ENCODE peak calls at places on chromosomes 16 and 17, in six cellular contexts. One of them, this sample, is unnamed.

GRCh38 chr17:51371732-51372151 is 111.4 kb downstream of the UTP18 start:
- DNase-seq in heart left ventricle: no peak
- DNase-seq in GM12878: peak; percentile 28
- DNase-seq in uterus: no peak
- DNase-seq in A549: peak; percentile 88
- DNase-seq in thyroid gland: peak; percentile 60
- DNase-seq in this sample: no peak

GRCh38 chr16:82658796-82659195 is 32.0 kb downstream of the CDH13 start:
- DNase-seq in heart left ventricle: no peak
- DNase-seq in thyroid gland: no peak
- DNase-seq in A549: no peak
- DNase-seq in GM12878: no peak
- DNase-seq in uterus: no peak
- DNase-seq in this sample: no peak

GRCh38 chr16:19130852-19131808 is 17.4 kb downstream of the ITPRIPL2 start:
- DNase-seq in A549: no peak
- DNase-seq in heart left ventricle: peak; percentile 69
- DNase-seq in thyroid gland: no peak
- DNase-seq in uterus: no peak
- DNase-seq in GM12878: no peak
- DNase-seq in this sample: no peak

GRCh38 chr17:12104831-12105230 is 84.2 kb downstream of the MAP2K4 start:
- DNase-seq in uterus: no peak
- DNase-seq in heart left ventricle: no peak
- DNase-seq in thyroid gland: no peak
- DNase-seq in GM12878: no peak
- DNase-seq in A549: no peak
- DNase-seq in this sample: no peak

GRCh38 chr16:27625050-27625697 is 75.2 kb downstream of the KATNIP start:
- DNase-seq in heart left ventricle: peak; percentile 37
- DNase-seq in uterus: no peak
- DNase-seq in A549: no peak
- DNase-seq in thyroid gland: peak; percentile 59
- DNase-seq in GM12878: no peak
- DNase-seq in this sample: no peak

GRCh38 chr16:10256855-10257641 is 74.8 kb upstream of the GRIN2A start:
- DNase-seq in GM12878: peak; percentile 49
- DNase-seq in heart left ventricle: no peak
- DNase-seq in A549: peak; percentile 56
- DNase-seq in uterus: peak; percentile 13
- DNase-seq in thyroid gland: peak; percentile 52
- DNase-seq in this sample: no peak

GRCh38 chr17:80468222-80468621 is 8.2 kb downstream of the NPTX1 start:
- DNase-seq in GM12878: no peak
- DNase-seq in uterus: no peak
- DNase-seq in heart left ventricle: no peak
- DNase-seq in A549: no peak
- DNase-seq in thyroid gland: no peak
- DNase-seq in this sample: no peak

GRCh38 chr17:41917957-41918391 is 777 bp downstream of the ACLY start:
- DNase-seq in A549: no peak
- DNase-seq in uterus: peak; percentile 52
- DNase-seq in GM12878: no peak
- DNase-seq in heart left ventricle: peak; percentile 68
- DNase-seq in thyroid gland: peak; percentile 54
- DNase-seq in this sample: no peak

GRCh38 chr16:15607700-15608396 is 35.1 kb downstream of the MARF1 start:
- DNase-seq in heart left ventricle: peak; percentile 91
- DNase-seq in GM12878: no peak
- DNase-seq in A549: no peak
- DNase-seq in uterus: no peak
- DNase-seq in thyroid gland: no peak
- DNase-seq in this sample: peak; percentile 95

GRCh38 chr16:10521681-10522274 is 58.6 kb downstream of the EMP2 start:
- DNase-seq in thyroid gland: peak; percentile 69
- DNase-seq in heart left ventricle: peak; percentile 58
- DNase-seq in GM12878: no peak
- DNase-seq in A549: peak; percentile 45
- DNase-seq in uterus: peak; percentile 63
- DNase-seq in this sample: no peak

GRCh38 chr17:74960739-74961342 is 11.7 kb downstream of the HID1 start:
- DNase-seq in uterus: no peak
- DNase-seq in heart left ventricle: no peak
- DNase-seq in GM12878: no peak
- DNase-seq in A549: peak; percentile 94
- DNase-seq in thyroid gland: no peak
- DNase-seq in this sample: no peak

GRCh38 chr17:7195971-7196370 is 16.8 kb upstream of the ASGR1 start:
- DNase-seq in uterus: no peak
- DNase-seq in A549: no peak
- DNase-seq in thyroid gland: no peak
- DNase-seq in GM12878: no peak
- DNase-seq in heart left ventricle: no peak
- DNase-seq in this sample: no peak

GRCh38 chr17:70271200-70271599 is 101.9 kb downstream of the KCNJ2 start:
- DNase-seq in GM12878: no peak
- DNase-seq in uterus: no peak
- DNase-seq in heart left ventricle: no peak
- DNase-seq in A549: no peak
- DNase-seq in thyroid gland: no peak
- DNase-seq in this sample: no peak

GRCh38 chr16:75424096-75424762 is 9.1 kb downstream of the CFDP1 start:
- DNase-seq in A549: no peak
- DNase-seq in thyroid gland: no peak
- DNase-seq in GM12878: no peak
- DNase-seq in uterus: no peak
- DNase-seq in heart left ventricle: no peak
- DNase-seq in this sample: no peak

GRCh38 chr17:59427425-59427921 is 96.0 kb downstream of the YPEL2 start:
- DNase-seq in uterus: peak; percentile 36
- DNase-seq in heart left ventricle: peak; percentile 44
- DNase-seq in thyroid gland: peak; percentile 67
- DNase-seq in A549: no peak
- DNase-seq in GM12878: no peak
- DNase-seq in this sample: no peak

GRCh38 chr16:25027281-25027680 is 12.1 kb upstream of the ARHGAP17 start:
- DNase-seq in uterus: no peak
- DNase-seq in GM12878: no peak
- DNase-seq in heart left ventricle: no peak
- DNase-seq in thyroid gland: no peak
- DNase-seq in A549: no peak
- DNase-seq in this sample: no peak

GRCh38 chr17:57876866-57877237 is 27.0 kb upstream of the MRPS23 start:
- DNase-seq in thyroid gland: no peak
- DNase-seq in heart left ventricle: no peak
- DNase-seq in uterus: no peak
- DNase-seq in GM12878: no peak
- DNase-seq in A549: no peak
- DNase-seq in this sample: no peak

GRCh38 chr16:14409563-14409962 is 220.5 kb downstream of the PARN start:
- DNase-seq in A549: no peak
- DNase-seq in uterus: peak; percentile 25
- DNase-seq in thyroid gland: peak; percentile 60
- DNase-seq in GM12878: no peak
- DNase-seq in heart left ventricle: no peak
- DNase-seq in this sample: peak; percentile 95

GRCh38 chr17:58691701-58692238 is at the start of gene TEX14:
- DNase-seq in heart left ventricle: no peak
- DNase-seq in uterus: peak; percentile 14
- DNase-seq in thyroid gland: no peak
- DNase-seq in A549: no peak
- DNase-seq in GM12878: no peak
- DNase-seq in this sample: no peak

GRCh38 chr17:43723697-43724359 is 34.8 kb downstream of the SOST start:
- DNase-seq in thyroid gland: peak; percentile 21
- DNase-seq in A549: peak; percentile 94
- DNase-seq in GM12878: no peak
- DNase-seq in heart left ventricle: peak; percentile 67
- DNase-seq in uterus: no peak
- DNase-seq in this sample: no peak

DNA sequence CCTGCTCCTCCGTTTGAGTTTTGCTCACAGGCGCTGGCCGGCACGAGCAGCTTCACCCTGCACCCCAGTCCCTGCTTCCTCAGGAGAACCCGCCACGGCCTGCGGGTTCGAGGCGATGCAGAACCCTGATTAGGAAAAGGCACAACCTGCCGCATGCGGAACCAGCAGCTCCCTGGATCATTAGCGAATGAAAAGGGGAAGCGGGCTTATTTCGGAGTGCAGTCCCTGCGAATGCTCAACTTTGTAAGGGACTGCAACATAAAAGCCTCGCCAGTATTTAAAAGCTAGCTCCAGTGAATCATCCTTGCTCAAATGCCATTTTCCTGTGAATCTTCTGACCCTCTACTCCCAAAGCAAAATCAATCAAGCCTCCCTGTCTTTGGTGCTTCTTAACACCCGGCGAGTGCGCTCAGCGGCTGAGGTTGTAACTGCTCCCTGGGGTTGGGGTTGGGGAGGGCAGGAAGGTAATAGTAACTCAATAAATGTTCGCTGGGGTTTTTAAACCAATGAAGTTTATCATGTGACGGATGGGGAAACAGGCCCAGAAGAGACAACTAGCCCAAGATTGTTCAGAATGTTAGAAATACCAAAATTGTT is 676 bp upstream of the AKAP10 start:
- DNase-seq in heart left ventricle: no peak
- DNase-seq in A549: no peak
- DNase-seq in GM12878: peak; percentile 13
- DNase-seq in uterus: no peak
- DNase-seq in thyroid gland: no peak
- DNase-seq in this sample: no peak
- TF ChIP-seq POLR2A in heart left ventricle: no peak
- TF ChIP-seq POLR2A in A549: no peak
- TF ChIP-seq POLR2A in GM12878: peak; percentile 15
- TF ChIP-seq POLR2A in uterus: no peak
- TF ChIP-seq POLR2A in thyroid gland: no peak
- TF ChIP-seq POLR2A in this sample: no peak

DNA sequence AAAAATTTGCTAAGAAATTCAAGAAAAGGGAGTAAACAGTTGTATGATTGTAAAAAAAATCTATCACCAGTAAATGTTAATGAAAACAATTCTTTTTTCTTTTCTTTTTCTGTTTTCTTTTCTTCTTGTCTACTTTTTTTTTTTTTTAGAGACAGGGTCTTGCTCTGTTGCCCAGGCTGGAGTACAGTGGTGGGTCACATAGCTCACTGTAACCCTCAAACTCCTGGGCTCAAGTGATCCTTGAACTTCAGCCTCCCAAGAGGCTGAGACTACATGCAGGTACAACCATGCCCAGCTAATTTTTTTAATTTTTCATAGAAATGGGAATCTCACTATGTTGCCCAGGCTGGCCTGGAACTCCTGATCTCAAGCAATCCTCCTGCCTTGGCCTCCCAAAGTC is 57.2 kb upstream of the SIAH1 start:
- DNase-seq in A549: no peak
- DNase-seq in thyroid gland: no peak
- DNase-seq in heart left ventricle: no peak
- DNase-seq in GM12878: no peak
- DNase-seq in uterus: no peak
- DNase-seq in this sample: no peak
- H3K4me1 ChIP-seq in A549: peaks cover 50% of the 10 kb centered on the region
- H3K4me1 ChIP-seq in thyroid gland: peaks cover 19% of the 10 kb centered on the region
- H3K4me1 ChIP-seq in heart left ventricle: peaks cover 18% of the 10 kb centered on the region
- H3K4me1 ChIP-seq in GM12878: no peaks in the 10 kb centered on the region
- H3K4me1 ChIP-seq in uterus: no peaks in the 10 kb centered on the region
- H3K4me1 ChIP-seq in this sample: peaks cover 16% of the 10 kb centered on the region

GRCh38 chr16:72098936-72099335 is 5.3 kb downstream of the DHX38 start:
- DNase-seq in thyroid gland: no peak
- DNase-seq in uterus: no peak
- DNase-seq in GM12878: no peak
- DNase-seq in A549: no peak
- DNase-seq in heart left ventricle: no peak
- DNase-seq in this sample: no peak
- TF ChIP-seq CTCF in thyroid gland: no peak
- TF ChIP-seq CTCF in uterus: no peak
- TF ChIP-seq CTCF in GM12878: no peak
- TF ChIP-seq CTCF in A549: no peak
- TF ChIP-seq CTCF in heart left ventricle: no peak
- TF ChIP-seq CTCF in this sample: no peak

DNA sequence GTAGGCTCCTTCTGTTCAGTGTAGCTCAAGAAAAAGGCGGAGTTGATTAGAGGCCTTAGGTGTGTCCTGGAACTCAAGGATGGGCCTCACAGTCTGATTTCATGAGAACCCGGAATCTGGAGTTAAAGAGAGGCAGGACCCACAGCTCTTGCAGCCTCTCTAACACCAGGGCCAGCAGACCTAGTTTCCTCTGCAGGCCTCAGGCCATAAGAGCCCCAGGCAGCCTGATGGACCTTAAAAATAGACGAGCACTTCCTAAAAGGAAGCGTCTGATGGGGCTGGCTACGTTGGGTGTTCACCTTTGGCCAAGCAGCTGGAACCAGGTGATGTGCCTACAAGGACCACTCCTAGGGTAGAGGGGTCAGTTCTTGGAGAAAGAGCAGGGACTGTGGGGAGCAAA is 7.6 kb downstream of the CACNG5 start:
- DNase-seq in thyroid gland: no peak
- DNase-seq in A549: no peak
- DNase-seq in uterus: no peak
- DNase-seq in heart left ventricle: no peak
- DNase-seq in GM12878: no peak
- DNase-seq in this sample: no peak
- TF ChIP-seq POLR2A in thyroid gland: no peak
- TF ChIP-seq POLR2A in A549: no peak
- TF ChIP-seq POLR2A in uterus: no peak
- TF ChIP-seq POLR2A in heart left ventricle: no peak
- TF ChIP-seq POLR2A in GM12878: no peak
- TF ChIP-seq POLR2A in this sample: no peak

GRCh38 chr17:78340183-78340955 is 19.5 kb downstream of the SOCS3 start:
- DNase-seq in A549: no peak
- DNase-seq in heart left ventricle: no peak
- DNase-seq in thyroid gland: no peak
- DNase-seq in GM12878: no peak
- DNase-seq in uterus: no peak
- DNase-seq in this sample: no peak
- H3K4me1 ChIP-seq in A549: peaks cover 79% of the 10 kb centered on the region
- H3K4me1 ChIP-seq in heart left ventricle: peaks cover 76% of the 10 kb centered on the region
- H3K4me1 ChIP-seq in thyroid gland: peaks cover 27% of the 10 kb centered on the region
- H3K4me1 ChIP-seq in GM12878: peaks cover 60% of the 10 kb centered on the region
- H3K4me1 ChIP-seq in uterus: peaks cover 27% of the 10 kb centered on the region
- H3K4me1 ChIP-seq in this sample: peaks cover 33% of the 10 kb centered on the region